ENCODE peak calls at places on chromosome 5, in nine cellular contexts. N is RKO; B is NCI-H460; Z is T follicular helper cell; T is GM12891; M is AG08395; I is activated CD8-positive, alpha-beta memory T cell treated with anti-CD3 and anti-CD28 coated beads, Interleukin-2, amount 50 U/mL, for 48 hours; Q is left ventricle myocardium inferior; K is neural crest cell. V is an unnamed sample.

GRCh38 chr5:76617675-76618074 is 5.5 kb downstream of the F2RL2 start:
- DNase-seq in N (no peak), B (peak), Z (no peak), T (no peak), M (no peak), I (no peak), Q (no peak), K (no peak), V (no peak)

GRCh38 chr5:78293856-78294249 is 645 bp downstream of the AP3B1 start:
- DNase-seq in N (peak), B (no peak), Z (no peak), T (no peak), M (no peak), I (no peak), Q (no peak), K (no peak), V (no peak)

GRCh38 chr5:134063421-134063820 is 51.1 kb upstream of the TCF7 start:
- DNase-seq in N (no peak), B (no peak), Z (no peak), T (no peak), M (no peak), I (no peak), Q (no peak), K (no peak), V (no peak)

GRCh38 chr5:160925281-160925680 is 73.3 kb upstream of the ATP10B start:
- DNase-seq in N (no peak), B (no peak), Z (no peak), T (no peak), M (no peak), I (no peak), Q (no peak), K (no peak), V (no peak)

GRCh38 chr5:133970325-133970671 is 1.9 kb upstream of the C5orf15 start:
- DNase-seq in N (no peak), B (no peak), Z (no peak), T (no peak), M (no peak), I (no peak), Q (no peak), K (no peak), V (no peak)

GRCh38 chr5:65076251-65076869 is 307.6 kb downstream of the CWC27 start:
- DNase-seq in N (peak), B (peak), Z (peak), T (no peak), M (no peak), I (peak), Q (peak), K (no peak), V (peak)

GRCh38 chr5:6713274-6714181 is at the start of gene TENT4A:
- DNase-seq in N (no peak), B (no peak), Z (no peak), T (no peak), M (peak), I (peak), Q (peak), K (no peak), V (peak)

GRCh38 chr5:108193021-108193795 is 188.7 kb downstream of the FBXL17 start:
- DNase-seq in N (peak), B (no peak), Z (no peak), T (no peak), M (peak), I (no peak), Q (no peak), K (no peak), V (no peak)

GRCh38 chr5:156758012-156758791 is 91.9 kb upstream of the PPP1R2B start:
- DNase-seq in N (no peak), B (no peak), Z (no peak), T (no peak), M (no peak), I (no peak), Q (no peak), K (no peak), V (no peak)